ENCODE peak calls at places on chromosome 12, in five cellular contexts. One of them, this sample, is unnamed.

GRCh38 chr12:78584695-78585094 is 279.9 kb upstream of the SYT1 start:
- DNase-seq in GM12878: no peak
- DNase-seq in HepG2: peak; percentile 6
- DNase-seq in K562: no peak
- DNase-seq in SK-N-SH: no peak
- DNase-seq in this sample: peak; percentile 38

GRCh38 chr12:92337128-92337527 is 191.5 kb upstream of the BTG1 start:
- DNase-seq in GM12878: no peak
- DNase-seq in HepG2: no peak
- DNase-seq in K562: no peak
- DNase-seq in SK-N-SH: no peak
- DNase-seq in this sample: no peak

GRCh38 chr12:88944403-88944802 is 364.1 kb upstream of the KITLG start:
- DNase-seq in GM12878: no peak
- DNase-seq in HepG2: peak; percentile 15
- DNase-seq in K562: no peak
- DNase-seq in SK-N-SH: no peak
- DNase-seq in this sample: no peak

GRCh38 chr12:2129076-2129475 is 76.3 kb downstream of the CACNA1C start:
- DNase-seq in GM12878: no peak
- DNase-seq in HepG2: no peak
- DNase-seq in K562: no peak
- DNase-seq in SK-N-SH: peak; percentile 37
- DNase-seq in this sample: no peak

GRCh38 chr12:3107071-3107583 is 29.9 kb downstream of the TSPAN9 start:
- DNase-seq in GM12878: no peak
- DNase-seq in HepG2: no peak
- DNase-seq in K562: no peak
- DNase-seq in SK-N-SH: peak; percentile 65
- DNase-seq in this sample: peak; percentile 40

GRCh38 chr12:68631177-68631576 is 20.5 kb downstream of the RAP1B start:
- DNase-seq in GM12878: no peak
- DNase-seq in HepG2: no peak
- DNase-seq in K562: no peak
- DNase-seq in SK-N-SH: no peak
- DNase-seq in this sample: no peak

GRCh38 chr12:76247026-76247688 is 101.1 kb downstream of the BBS10 start:
- DNase-seq in GM12878: no peak
- DNase-seq in HepG2: no peak
- DNase-seq in K562: no peak
- DNase-seq in SK-N-SH: no peak
- DNase-seq in this sample: no peak

GRCh38 chr12:11107719-11108118 is 15.6 kb upstream of the TAS2R43 start:
- DNase-seq in GM12878: no peak
- DNase-seq in HepG2: no peak
- DNase-seq in K562: no peak
- DNase-seq in SK-N-SH: no peak
- DNase-seq in this sample: no peak

GRCh38 chr12:120439646-120440247 is 1.8 kb downstream of the COX6A1 start:
- DNase-seq in GM12878: peak; percentile 23
- DNase-seq in HepG2: peak; percentile 65
- DNase-seq in K562: peak; percentile 75
- DNase-seq in SK-N-SH: peak; percentile 89
- DNase-seq in this sample: peak; percentile 72

GRCh38 chr12:20483776-20484175 is 115.4 kb downstream of the PDE3A start:
- DNase-seq in GM12878: no peak
- DNase-seq in HepG2: no peak
- DNase-seq in K562: no peak
- DNase-seq in SK-N-SH: no peak
- DNase-seq in this sample: no peak

GRCh38 chr12:32053881-32054624 is 52.6 kb upstream of the BICD1 start:
- DNase-seq in GM12878: no peak
- DNase-seq in HepG2: peak; percentile 28
- DNase-seq in K562: peak; percentile 17
- DNase-seq in SK-N-SH: no peak
- DNase-seq in this sample: no peak

GRCh38 chr12:124637586-124637985 is 70.2 kb upstream of the NCOR2 start:
- DNase-seq in GM12878: no peak
- DNase-seq in HepG2: no peak
- DNase-seq in K562: no peak
- DNase-seq in SK-N-SH: no peak
- DNase-seq in this sample: no peak

GRCh38 chr12:95208678-95209077 is 8.6 kb downstream of the FGD6 start:
- DNase-seq in GM12878: no peak
- DNase-seq in HepG2: no peak
- DNase-seq in K562: no peak
- DNase-seq in SK-N-SH: no peak
- DNase-seq in this sample: no peak

GRCh38 chr12:105324704-105325103 is 5.8 kb upstream of the C12orf75 start:
- DNase-seq in GM12878: no peak
- DNase-seq in HepG2: no peak
- DNase-seq in K562: no peak
- DNase-seq in SK-N-SH: no peak
- DNase-seq in this sample: no peak

GRCh38 chr12:42174978-42175377 is 30.3 kb upstream of the GXYLT1 start:
- DNase-seq in GM12878: no peak
- DNase-seq in HepG2: no peak
- DNase-seq in K562: no peak
- DNase-seq in SK-N-SH: no peak
- DNase-seq in this sample: no peak

GRCh38 chr12:106919910-106920544 is 35.7 kb upstream of the TMEM263 start:
- DNase-seq in GM12878: no peak
- DNase-seq in HepG2: peak; percentile 28
- DNase-seq in K562: peak; percentile 59
- DNase-seq in SK-N-SH: peak; percentile 54
- DNase-seq in this sample: peak; percentile 53

GRCh38 chr12:67721216-67721615 is 72.7 kb downstream of the DYRK2 start:
- DNase-seq in GM12878: no peak
- DNase-seq in HepG2: no peak
- DNase-seq in K562: no peak
- DNase-seq in SK-N-SH: no peak
- DNase-seq in this sample: no peak

GRCh38 chr12:119802472-119802871 is 74.6 kb downstream of the CIT start:
- DNase-seq in GM12878: no peak
- DNase-seq in HepG2: no peak
- DNase-seq in K562: no peak
- DNase-seq in SK-N-SH: no peak
- DNase-seq in this sample: no peak

GRCh38 chr12:32302218-32302826 is 97.0 kb upstream of the FGD4 start:
- DNase-seq in GM12878: peak; percentile 63
- DNase-seq in HepG2: peak; percentile 53
- DNase-seq in K562: peak; percentile 19
- DNase-seq in SK-N-SH: peak; percentile 55
- DNase-seq in this sample: peak; percentile 46

GRCh38 chr12:118548887-118549286 is 172.5 kb downstream of the SUDS3 start:
- DNase-seq in GM12878: no peak
- DNase-seq in HepG2: no peak
- DNase-seq in K562: no peak
- DNase-seq in SK-N-SH: no peak
- DNase-seq in this sample: no peak

GRCh38 chr12:113271853-113272561 is 50.7 kb downstream of the TPCN1 start:
- DNase-seq in GM12878: no peak
- DNase-seq in HepG2: peak; percentile 74
- DNase-seq in K562: peak; percentile 50
- DNase-seq in SK-N-SH: peak; percentile 67
- DNase-seq in this sample: no peak

GRCh38 chr12:71782007-71782406 is 27.3 kb downstream of the RAB21 start:
- DNase-seq in GM12878: no peak
- DNase-seq in HepG2: no peak
- DNase-seq in K562: no peak
- DNase-seq in SK-N-SH: no peak
- DNase-seq in this sample: no peak

GRCh38 chr12:57620936-57621496 is 9.8 kb downstream of the ARHGEF25 start:
- DNase-seq in GM12878: no peak
- DNase-seq in HepG2: no peak
- DNase-seq in K562: no peak
- DNase-seq in SK-N-SH: peak; percentile 59
- DNase-seq in this sample: no peak

GRCh38 chr12:132824053-132824452 is 4.6 kb downstream of the GOLGA3 start:
- DNase-seq in GM12878: no peak
- DNase-seq in HepG2: no peak
- DNase-seq in K562: no peak
- DNase-seq in SK-N-SH: no peak
- DNase-seq in this sample: no peak

GRCh38 chr12:104825408-104825807 is 132.7 kb downstream of the SLC41A2 start:
- DNase-seq in GM12878: no peak
- DNase-seq in HepG2: no peak
- DNase-seq in K562: peak; percentile 25
- DNase-seq in SK-N-SH: no peak
- DNase-seq in this sample: no peak

GRCh38 chr12:64673490-64674169 is 63.3 kb downstream of the RASSF3 start:
- DNase-seq in GM12878: no peak
- DNase-seq in HepG2: peak; percentile 32
- DNase-seq in K562: no peak
- DNase-seq in SK-N-SH: peak; percentile 37
- DNase-seq in this sample: peak; percentile 27

GRCh38 chr12:120234643-120235368 is 30.7 kb downstream of the PXN start:
- DNase-seq in GM12878: no peak
- DNase-seq in HepG2: peak; percentile 85
- DNase-seq in K562: peak; percentile 72
- DNase-seq in SK-N-SH: peak; percentile 67
- DNase-seq in this sample: peak; percentile 73

GRCh38 chr12:89345830-89346740 is 6.2 kb downstream of the DUSP6 start:
- DNase-seq in GM12878: peak; percentile 88
- DNase-seq in HepG2: no peak
- DNase-seq in K562: no peak
- DNase-seq in SK-N-SH: peak; percentile 51
- DNase-seq in this sample: no peak

GRCh38 chr12:96457191-96457930 is 32.0 kb upstream of the CFAP54 start:
- DNase-seq in GM12878: no peak
- DNase-seq in HepG2: no peak
- DNase-seq in K562: no peak
- DNase-seq in SK-N-SH: no peak
- DNase-seq in this sample: no peak

GRCh38 chr12:48023386-48023785 is 19.1 kb upstream of the COL2A1 start:
- DNase-seq in GM12878: no peak
- DNase-seq in HepG2: no peak
- DNase-seq in K562: no peak
- DNase-seq in SK-N-SH: no peak
- DNase-seq in this sample: no peak

GRCh38 chr12:123741937-123742572 is 20.0 kb upstream of the DNAH10 start:
- DNase-seq in GM12878: no peak
- DNase-seq in HepG2: no peak
- DNase-seq in K562: no peak
- DNase-seq in SK-N-SH: no peak
- DNase-seq in this sample: no peak

GRCh38 chr12:79206871-79207270 is 342.3 kb downstream of the SYT1 start:
- DNase-seq in GM12878: no peak
- DNase-seq in HepG2: no peak
- DNase-seq in K562: no peak
- DNase-seq in SK-N-SH: no peak
- DNase-seq in this sample: no peak

DNA sequence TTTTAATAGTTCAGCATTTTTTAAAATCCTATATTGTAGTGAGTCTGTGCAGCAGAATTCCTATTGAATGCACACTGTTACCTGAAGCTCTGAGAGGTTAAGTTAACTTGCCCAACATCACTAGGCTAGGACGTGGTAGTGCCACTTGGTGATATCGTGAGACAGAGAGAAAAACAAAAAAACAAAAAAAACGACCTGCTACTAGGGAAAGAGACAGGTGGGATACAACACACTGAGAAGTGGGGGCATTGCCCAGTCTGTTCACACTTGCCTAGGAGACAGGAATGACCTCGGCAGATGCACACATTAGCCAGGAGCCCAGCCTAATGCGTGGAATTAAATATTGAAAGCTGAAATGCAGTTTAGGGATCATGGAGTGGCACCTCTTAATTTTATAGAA is 129.7 kb upstream of the CCND2 start:
- DNase-seq in GM12878: no peak
- DNase-seq in HepG2: peak; percentile 20
- DNase-seq in K562: no peak
- DNase-seq in SK-N-SH: no peak
- DNase-seq in this sample: no peak
- TF ChIP-seq FOXM1 in GM12878: no peak
- TF ChIP-seq FOXM1 in HepG2: no peak
- TF ChIP-seq FOXM1 in K562: no peak
- TF ChIP-seq FOXM1 in SK-N-SH: no peak
- TF ChIP-seq FOXM1 in this sample: no peak

DNA sequence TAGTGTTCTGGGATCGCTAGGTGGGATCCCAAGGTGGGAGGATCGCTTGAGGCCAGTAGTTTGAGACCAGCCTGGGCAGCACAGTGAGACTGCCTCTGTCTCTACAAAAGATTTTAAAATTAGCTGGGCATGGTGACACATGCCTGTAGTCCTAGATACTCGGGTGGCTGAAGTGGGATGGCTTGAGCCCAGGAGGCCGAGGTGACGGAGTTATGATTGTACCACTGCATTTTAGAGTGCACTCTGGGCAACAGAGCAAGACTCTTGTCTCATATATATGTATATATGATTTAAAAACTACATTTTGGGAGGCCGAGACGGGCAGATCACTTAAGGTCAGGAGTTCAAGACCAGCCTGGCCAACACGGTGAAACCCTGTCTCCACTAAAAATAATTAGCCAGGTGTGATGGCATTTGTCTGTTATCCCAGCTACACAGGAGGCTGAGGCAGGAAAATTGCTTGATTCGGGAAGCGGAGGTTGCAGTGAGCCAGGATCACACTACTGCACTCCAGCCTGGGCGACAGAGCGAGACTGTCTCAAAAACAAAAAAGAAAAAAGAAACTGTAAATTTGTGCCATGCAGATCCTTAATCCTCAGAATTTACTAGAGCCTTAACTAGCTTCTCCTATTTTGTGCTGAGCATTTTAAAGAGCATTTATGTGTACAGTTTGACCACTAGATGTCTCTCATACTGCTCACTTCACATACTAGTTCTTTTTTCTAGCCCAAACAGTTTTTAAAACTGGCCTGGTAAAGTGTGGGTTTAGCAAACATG is 114.8 kb downstream of the MON2 start:
- DNase-seq in GM12878: no peak
- DNase-seq in HepG2: peak; percentile 28
- DNase-seq in K562: peak; percentile 15
- DNase-seq in SK-N-SH: peak; percentile 39
- DNase-seq in this sample: peak; percentile 37
- TF ChIP-seq FOXM1 in GM12878: no peak
- TF ChIP-seq FOXM1 in HepG2: no peak
- TF ChIP-seq FOXM1 in K562: no peak
- TF ChIP-seq FOXM1 in SK-N-SH: no peak
- TF ChIP-seq FOXM1 in this sample: no peak

DNA sequence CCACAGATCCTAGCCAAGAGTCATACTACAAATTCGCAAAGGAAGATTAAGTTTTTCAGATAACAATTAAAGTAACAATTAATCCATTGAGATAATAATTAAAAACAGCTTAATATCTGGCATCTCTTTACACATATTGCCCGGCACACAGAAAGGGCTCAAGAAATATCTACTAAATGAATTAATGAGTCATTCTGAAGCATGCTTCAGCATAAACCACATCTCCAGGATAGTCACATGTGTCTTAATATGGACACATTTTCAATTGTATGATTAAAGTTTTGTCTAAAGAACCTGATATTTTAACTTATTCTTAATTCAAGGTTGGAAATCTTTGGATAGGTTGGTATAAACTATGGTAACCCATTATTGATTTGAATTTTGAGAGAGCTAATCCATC is 9.6 kb downstream of the ITPR2 start:
- DNase-seq in GM12878: no peak
- DNase-seq in HepG2: no peak
- DNase-seq in K562: no peak
- DNase-seq in SK-N-SH: no peak
- DNase-seq in this sample: no peak
- TF ChIP-seq FOXM1 in GM12878: no peak
- TF ChIP-seq FOXM1 in HepG2: no peak
- TF ChIP-seq FOXM1 in K562: no peak
- TF ChIP-seq FOXM1 in SK-N-SH: no peak
- TF ChIP-seq FOXM1 in this sample: no peak

GRCh38 chr12:52947738-52948423 is 1.0 kb upstream of the KRT18 start:
- DNase-seq in GM12878: no peak
- DNase-seq in HepG2: no peak
- DNase-seq in K562: peak; percentile 5
- DNase-seq in SK-N-SH: no peak
- DNase-seq in this sample: no peak
- TF ChIP-seq FOXM1 in GM12878: no peak
- TF ChIP-seq FOXM1 in HepG2: no peak
- TF ChIP-seq FOXM1 in K562: no peak
- TF ChIP-seq FOXM1 in SK-N-SH: no peak
- TF ChIP-seq FOXM1 in this sample: no peak

This sample was measured in HEK293T.